ENCODE peak calls at places on chromosomes 11 and 22, in four cellular contexts. One of them, this sample, is unnamed.

GRCh38 chr11:91231226-91231625 is 993.4 kb upstream of the FAT3 start:
- DNase-seq in WTC11: no peak
- DNase-seq in HepG2: no peak
- DNase-seq in GM12878: no peak
- DNase-seq in this sample: no peak

GRCh38 chr11:79400206-79400605 is 40.6 kb downstream of the TENM4 start:
- DNase-seq in WTC11: no peak
- DNase-seq in HepG2: no peak
- DNase-seq in GM12878: no peak
- DNase-seq in this sample: no peak

GRCh38 chr11:6608726-6609501 is 3.1 kb downstream of the TAF10 start:
- DNase-seq in WTC11: no peak
- DNase-seq in HepG2: no peak
- DNase-seq in GM12878: no peak
- DNase-seq in this sample: no peak

GRCh38 chr11:130478204-130478701 is 29.8 kb downstream of the ADAMTS15 start:
- DNase-seq in WTC11: no peak
- DNase-seq in HepG2: no peak
- DNase-seq in GM12878: no peak
- DNase-seq in this sample: no peak

GRCh38 chr11:95248666-95249467 is 17.9 kb upstream of the SESN3 start:
- DNase-seq in WTC11: peak
- DNase-seq in HepG2: no peak
- DNase-seq in GM12878: peak
- DNase-seq in this sample: no peak

GRCh38 chr11:20566591-20567434 is 32.6 kb upstream of the SLC6A5 start:
- DNase-seq in WTC11: no peak
- DNase-seq in HepG2: no peak
- DNase-seq in GM12878: no peak
- DNase-seq in this sample: no peak

GRCh38 chr22:25969286-25969685 is 200.0 kb upstream of the SEZ6L start:
- DNase-seq in WTC11: no peak
- DNase-seq in HepG2: no peak
- DNase-seq in GM12878: no peak
- DNase-seq in this sample: no peak

GRCh38 chr11:114082767-114083181 is 23.3 kb downstream of the ZBTB16 start:
- DNase-seq in WTC11: no peak
- DNase-seq in HepG2: no peak
- DNase-seq in GM12878: no peak
- DNase-seq in this sample: peak

GRCh38 chr22:24184057-24184798 is 2.9 kb downstream of the SUSD2 start:
- DNase-seq in WTC11: no peak
- DNase-seq in HepG2: no peak
- DNase-seq in GM12878: no peak
- DNase-seq in this sample: no peak

GRCh38 chr11:119147604-119148333 is 1.1 kb upstream of the ABCG4 start:
- DNase-seq in WTC11: no peak
- DNase-seq in HepG2: no peak
- DNase-seq in GM12878: no peak
- DNase-seq in this sample: no peak

DNA sequence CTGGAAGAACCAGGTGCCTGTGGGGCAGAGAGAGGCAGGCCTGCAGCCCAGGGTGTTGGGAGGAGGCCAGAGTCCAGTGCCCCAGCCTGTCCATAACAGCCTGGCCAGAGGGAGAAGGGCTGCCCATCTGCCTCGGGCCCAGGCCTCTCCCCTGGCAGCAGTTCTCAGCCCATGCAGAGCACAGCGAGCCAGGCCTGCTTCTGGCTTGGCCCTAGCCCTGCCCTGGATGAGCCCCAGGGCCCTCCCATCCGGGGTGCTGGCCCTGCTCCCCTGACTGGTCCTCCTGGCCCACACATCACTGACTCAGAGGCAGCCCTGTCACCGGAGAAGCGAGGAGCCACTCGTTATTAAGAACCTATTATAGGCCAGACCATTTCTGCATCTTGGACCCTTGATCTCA is 19.7 kb upstream of the MYRF start:
- DNase-seq in WTC11: no peak
- DNase-seq in HepG2: no peak
- DNase-seq in GM12878: no peak
- DNase-seq in this sample: no peak
- TF ChIP-seq NR2C2 in WTC11: no peak
- TF ChIP-seq NR2C2 in HepG2: no peak
- TF ChIP-seq NR2C2 in GM12878: no peak
- TF ChIP-seq NR2C2 in this sample: no peak

GRCh38 chr11:12200359-12201015 is 90.1 kb downstream of the MICAL2 start:
- DNase-seq in WTC11: no peak
- DNase-seq in HepG2: no peak
- DNase-seq in GM12878: no peak
- DNase-seq in this sample: no peak
- TF ChIP-seq NR2C2 in WTC11: no peak
- TF ChIP-seq NR2C2 in HepG2: no peak
- TF ChIP-seq NR2C2 in GM12878: no peak
- TF ChIP-seq NR2C2 in this sample: no peak

DNA sequence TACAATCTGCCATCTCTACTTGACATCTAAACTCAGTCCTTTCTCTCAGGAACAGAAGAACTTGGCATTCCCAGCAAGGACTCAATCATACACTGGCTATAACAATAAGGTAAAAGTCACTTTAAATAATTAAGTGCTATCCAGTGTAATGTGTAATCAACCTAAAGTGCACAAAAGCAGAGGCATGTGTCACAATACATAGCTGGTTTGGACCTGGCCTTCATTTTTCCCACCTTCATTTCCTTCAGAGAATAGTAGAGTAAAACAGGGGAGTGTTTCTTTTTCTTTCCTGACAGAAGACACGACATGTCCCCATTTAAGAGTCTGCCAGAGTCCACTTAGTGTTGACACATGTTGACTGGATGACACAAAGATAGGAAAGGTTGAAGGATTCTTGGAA is 634.0 kb downstream of the LRRC4C start:
- DNase-seq in WTC11: no peak
- DNase-seq in HepG2: no peak
- DNase-seq in GM12878: no peak
- DNase-seq in this sample: no peak
- TF ChIP-seq NR2C2 in WTC11: no peak
- TF ChIP-seq NR2C2 in HepG2: no peak
- TF ChIP-seq NR2C2 in GM12878: no peak
- TF ChIP-seq NR2C2 in this sample: no peak

GRCh38 chr11:38819986-38820385 is 2221.9 kb upstream of the RAG2 start:
- DNase-seq in WTC11: no peak
- DNase-seq in HepG2: no peak
- DNase-seq in GM12878: no peak
- DNase-seq in this sample: no peak

GRCh38 chr11:38818720-38819119 is 2220.7 kb upstream of the RAG2 start:
- DNase-seq in WTC11: no peak
- DNase-seq in HepG2: no peak
- DNase-seq in GM12878: no peak
- DNase-seq in this sample: no peak

GRCh38 chr11:38824573-38824972 is 2226.5 kb upstream of the RAG2 start:
- DNase-seq in WTC11: no peak
- DNase-seq in HepG2: peak
- DNase-seq in GM12878: no peak
- DNase-seq in this sample: peak
- TF ChIP-seq NR2C2 in WTC11: no peak
- TF ChIP-seq NR2C2 in HepG2: no peak
- TF ChIP-seq NR2C2 in GM12878: no peak
- TF ChIP-seq NR2C2 in this sample: no peak

GRCh38 chr11:58900479-58901420 is 38.5 kb upstream of the GLYATL1 start:
- DNase-seq in WTC11: peak
- DNase-seq in HepG2: peak
- DNase-seq in GM12878: peak
- DNase-seq in this sample: peak
- TF ChIP-seq NR2C2 in WTC11: no peak
- TF ChIP-seq NR2C2 in HepG2: no peak
- TF ChIP-seq NR2C2 in GM12878: no peak
- TF ChIP-seq NR2C2 in this sample: no peak

GRCh38 chr11:92852203-92852602 is 117.2 kb upstream of the MTNR1B start:
- DNase-seq in WTC11: no peak
- DNase-seq in HepG2: no peak
- DNase-seq in GM12878: no peak
- DNase-seq in this sample: no peak

GRCh38 chr11:92854162-92854561 is 115.3 kb upstream of the MTNR1B start:
- DNase-seq in WTC11: no peak
- DNase-seq in HepG2: no peak
- DNase-seq in GM12878: no peak
- DNase-seq in this sample: no peak

GRCh38 chr11:92854952-92855351 is 114.5 kb upstream of the MTNR1B start:
- DNase-seq in WTC11: no peak
- DNase-seq in HepG2: no peak
- DNase-seq in GM12878: no peak
- DNase-seq in this sample: no peak

GRCh38 chr11:92848578-92848977 is 120.9 kb upstream of the MTNR1B start:
- DNase-seq in WTC11: no peak
- DNase-seq in HepG2: no peak
- DNase-seq in GM12878: no peak
- DNase-seq in this sample: no peak

GRCh38 chr11:92852946-92853345 is 116.5 kb upstream of the MTNR1B start:
- DNase-seq in WTC11: no peak
- DNase-seq in HepG2: no peak
- DNase-seq in GM12878: no peak
- DNase-seq in this sample: no peak
- TF ChIP-seq NR2C2 in WTC11: no peak
- TF ChIP-seq NR2C2 in HepG2: no peak
- TF ChIP-seq NR2C2 in GM12878: no peak
- TF ChIP-seq NR2C2 in this sample: no peak

This sample was measured in K562.